ENCODE peak calls at places on chromosomes 1 and 21, in eight cellular contexts. S is mucosa of descending colon; T is adipocyte; D is cardiac fibroblast; U is sigmoid colon; X is small intestine; J is IMR-90; I is CD8-positive, alpha-beta T cell. P is an unnamed sample.

GRCh38 chr1:17369466-17369865 is 2.5 kb upstream of the PADI6 start:
- DNase-seq in S (no peak), T (peak; percentile 23), D (peak; percentile 70), U (no peak), X (no peak), J (peak; percentile 37), I (no peak), P (no peak)

GRCh38 chr1:228837817-228838716 is 102.8 kb downstream of the RHOU start:
- DNase-seq in S (peak; percentile 62), T (peak; percentile 58), D (peak; percentile 87), U (peak; percentile 79), X (peak; percentile 96), J (peak; percentile 93), I (no peak), P (no peak)

GRCh38 chr1:93346472-93346991 is 825 bp downstream of the DR1 start:
- DNase-seq in S (no peak), T (peak; percentile 61), D (peak; percentile 31), U (no peak), X (peak; percentile 50), J (peak; percentile 21), I (peak; percentile 34), P (peak; percentile 9)

GRCh38 chr1:2050482-2050792 is 226 bp downstream of the PRKCZ start:
- DNase-seq in S (no peak), T (no peak), D (no peak), U (no peak), X (no peak), J (no peak), I (no peak), P (no peak)

GRCh38 chr1:9652379-9653194 is 1.1 kb downstream of the PIK3CD start:
- DNase-seq in S (peak; percentile 81), T (peak; percentile 47), D (peak; percentile 18), U (no peak), X (peak; percentile 39), J (peak; percentile 15), I (peak; percentile 79), P (no peak)

GRCh38 chr1:76075877-76076276 is 1.3 kb downstream of the ST6GALNAC3 start:
- DNase-seq in S (no peak), T (peak; percentile 66), D (peak; percentile 58), U (no peak), X (no peak), J (peak; percentile 9), I (no peak), P (no peak)

GRCh38 chr1:208499021-208499420 is 254.8 kb upstream of the PLXNA2 start:
- DNase-seq in S (no peak), T (no peak), D (no peak), U (no peak), X (no peak), J (no peak), I (no peak), P (no peak)

GRCh38 chr1:220426989-220427388 is 100.9 kb upstream of the MARK1 start:
- DNase-seq in S (no peak), T (peak; percentile 43), D (no peak), U (no peak), X (no peak), J (no peak), I (no peak), P (no peak)

GRCh38 chr1:10033359-10033845 is 644 bp downstream of the UBE4B start:
- DNase-seq in S (no peak), T (peak; percentile 78), D (peak; percentile 43), U (peak; percentile 62), X (peak; percentile 49), J (peak; percentile 25), I (no peak), P (peak; percentile 26)

GRCh38 chr1:161047436-161048420 is 2.0 kb upstream of the USF1 start:
- DNase-seq in S (no peak), T (no peak), D (no peak), U (no peak), X (no peak), J (no peak), I (no peak), P (no peak)

GRCh38 chr1:180265201-180265600 is 35.1 kb downstream of the LHX4 start:
- DNase-seq in S (no peak), T (no peak), D (no peak), U (no peak), X (no peak), J (no peak), I (no peak), P (no peak)

GRCh38 chr1:29172415-29172814 is 9.3 kb downstream of the SRSF4 start:
- DNase-seq in S (no peak), T (no peak), D (no peak), U (no peak), X (no peak), J (no peak), I (no peak), P (no peak)

GRCh38 chr1:16402742-16403141 is 34.5 kb downstream of the SPATA21 start:
- DNase-seq in S (no peak), T (no peak), D (peak; percentile 38), U (no peak), X (no peak), J (no peak), I (no peak), P (no peak)

GRCh38 chr1:158285756-158286241 is 3.9 kb upstream of the CD1C start:
- DNase-seq in S (peak; percentile 59), T (no peak), D (no peak), U (peak; percentile 74), X (no peak), J (no peak), I (peak; percentile 11), P (no peak)

GRCh38 chr1:163170975-163171676 is 31.6 kb downstream of the RGS5 start:
- DNase-seq in S (no peak), T (peak; percentile 67), D (peak; percentile 80), U (no peak), X (no peak), J (peak; percentile 47), I (no peak), P (no peak)

GRCh38 chr1:6082430-6082971 is 36.8 kb downstream of the KCNAB2 start:
- DNase-seq in S (no peak), T (peak; percentile 48), D (peak; percentile 13), U (no peak), X (peak; percentile 11), J (no peak), I (no peak), P (no peak)

GRCh38 chr1:91282695-91283420 is 121.8 kb downstream of the HFM1 start:
- DNase-seq in S (no peak), T (peak; percentile 90), D (peak; percentile 89), U (peak; percentile 73), X (peak; percentile 55), J (peak; percentile 73), I (peak; percentile 35), P (peak; percentile 54)

DNA sequence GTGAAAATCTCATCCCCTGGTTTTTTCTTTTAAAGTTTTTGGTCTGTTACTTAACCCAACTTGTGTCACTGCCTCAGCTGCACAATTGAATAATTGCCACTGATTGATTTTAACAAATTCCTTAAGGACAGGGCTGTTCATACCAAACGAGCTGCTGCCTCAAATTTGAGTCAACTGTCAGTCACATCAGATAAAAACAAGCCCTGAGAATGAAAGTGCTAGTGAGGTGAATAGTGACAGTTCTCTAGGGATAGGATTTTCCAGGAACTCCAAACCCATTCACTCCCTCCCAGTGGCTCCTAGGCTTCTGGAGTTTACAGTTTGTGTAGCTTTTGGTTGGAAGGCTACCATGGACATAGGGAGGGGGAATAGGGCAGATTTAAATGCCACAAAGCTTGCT is 79.4 kb downstream of the SAMSN1 start:
- DNase-seq in S (no peak), T (no peak), D (no peak), U (no peak), X (no peak), J (no peak), I (no peak), P (no peak)
- H3K4me3 ChIP-seq in S (no peak overlapping the region), T (no peak overlapping the region), D (no peak overlapping the region), U (no peak overlapping the region), X (no peak overlapping the region), J (no peak overlapping the region), I (no peak overlapping the region), P (no peak overlapping the region)

DNA sequence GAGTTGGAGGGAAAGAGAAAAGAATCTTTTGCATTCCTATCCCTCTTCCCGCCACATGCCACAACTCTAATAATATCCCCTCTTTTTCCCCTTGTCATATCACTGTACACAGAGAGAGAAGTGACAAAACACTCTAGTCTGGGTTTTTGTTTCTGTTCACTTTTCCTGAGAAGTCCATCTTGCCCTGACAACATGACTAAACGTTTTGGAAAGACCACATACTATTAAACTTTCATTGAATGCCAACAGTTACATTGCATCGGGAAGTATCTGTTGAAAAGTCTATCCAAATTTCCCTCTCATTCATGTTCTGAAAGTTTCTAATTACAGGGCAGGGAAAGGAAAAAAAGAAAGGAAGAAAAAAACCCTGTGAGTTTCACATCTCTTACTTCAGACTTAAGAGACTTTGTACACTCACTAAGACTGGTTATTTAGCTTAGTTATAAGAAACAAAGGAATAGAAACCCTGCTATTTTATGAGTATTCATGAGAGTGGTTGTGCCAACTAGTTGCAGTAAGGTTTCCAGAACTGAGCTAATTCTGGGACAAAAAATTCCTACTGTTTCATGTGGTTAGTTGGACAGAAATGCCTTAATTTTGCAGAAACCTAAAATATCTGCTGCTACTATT is 16.9 kb downstream of the PLA2G4A start:
- DNase-seq in S (no peak), T (no peak), D (no peak), U (no peak), X (no peak), J (no peak), I (no peak), P (no peak)
- H3K4me3 ChIP-seq in S (no peak overlapping the region), T (peak overlapping the region; percentile 52), D (no peak overlapping the region), U (no peak overlapping the region), X (no peak overlapping the region), J (no peak overlapping the region), I (no peak overlapping the region), P (no peak overlapping the region)

DNA sequence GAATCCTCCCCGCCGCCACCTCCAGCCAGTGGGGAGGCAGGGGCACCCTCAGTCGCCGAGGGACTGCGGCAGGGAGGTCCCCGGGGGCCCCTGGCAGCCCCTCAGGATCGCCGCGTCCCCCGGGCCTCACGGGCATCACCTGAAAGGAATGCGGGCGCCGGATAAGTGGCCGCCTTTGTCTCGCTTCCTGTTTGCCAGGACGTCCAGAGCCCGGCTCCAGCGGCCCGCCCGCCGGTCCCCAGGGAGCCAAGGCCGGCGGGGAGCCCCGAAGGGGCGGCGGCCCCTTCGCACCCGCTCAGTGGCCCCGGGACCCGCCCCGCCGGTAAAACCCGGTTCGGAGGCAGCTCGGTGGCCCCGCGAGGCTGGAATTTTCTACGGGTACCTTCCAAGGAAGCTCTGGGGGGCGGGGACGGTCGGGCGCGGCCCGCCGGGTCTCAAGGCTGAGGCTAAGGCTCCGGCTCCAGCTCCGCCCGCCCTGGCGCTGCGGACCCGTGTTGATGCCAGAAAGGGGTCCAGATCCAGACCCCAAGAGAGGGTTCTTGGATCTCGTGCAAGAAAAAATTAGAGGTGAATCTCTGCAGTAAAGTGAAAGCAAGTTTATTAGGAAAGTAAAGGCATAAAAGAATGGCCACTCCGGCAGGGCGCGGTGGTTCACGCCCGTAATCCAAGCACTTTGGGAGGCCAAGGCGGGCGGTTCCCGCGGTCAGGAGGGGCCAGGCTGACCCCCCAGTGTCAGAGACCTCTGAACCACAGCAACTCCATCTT is 12.6 kb downstream of the TINAGL1 start:
- DNase-seq in S (peak; percentile 71), T (no peak), D (peak; percentile 55), U (peak; percentile 69), X (peak; percentile 61), J (no peak), I (no peak), P (no peak)
- H3K4me3 ChIP-seq in S (peak overlapping the region; percentile 5), T (peak overlapping the region; percentile 74), D (peak overlapping the region; percentile 28), U (peak overlapping the region; percentile 47), X (no peak overlapping the region), J (no peak overlapping the region), I (no peak overlapping the region), P (peak overlapping the region; percentile 33)

GRCh38 chr1:156160744-156161181 is 7.4 kb downstream of the SEMA4A start:
- DNase-seq in S (peak; percentile 80), T (peak; percentile 84), D (peak; percentile 53), U (peak; percentile 95), X (peak; percentile 57), J (peak; percentile 58), I (peak; percentile 61), P (peak; percentile 57)
- H3K4me3 ChIP-seq in S (no peak overlapping the region), T (peak overlapping the region; percentile 50), D (peak overlapping the region; percentile 33), U (peak overlapping the region; percentile 48), X (no peak overlapping the region), J (peak overlapping the region; percentile 39), I (peak overlapping the region; percentile 51), P (peak overlapping the region; percentile 22)

GRCh38 chr1:166730299-166730888 is 108.9 kb upstream of the POGK start:
- DNase-seq in S (no peak), T (no peak), D (peak; percentile 15), U (no peak), X (no peak), J (no peak), I (no peak), P (no peak)
- H3K4me3 ChIP-seq in S (no peak overlapping the region), T (no peak overlapping the region), D (no peak overlapping the region), U (no peak overlapping the region), X (no peak overlapping the region), J (no peak overlapping the region), I (no peak overlapping the region), P (no peak overlapping the region)

P was measured in prostate gland.